ENCODE peak calls at places on chromosomes 16 and 17, in eight cellular contexts. V is A549, Y is fibroblast of lung, L is suprapubic skin, Q is OCI-LY7, O is esophagus squamous epithelium, X is prostate gland, Z is foreskin keratinocyte. B is an unnamed sample.
A peak's percentile ranks its signal among the peaks of the same experiment; 100 is the strongest.

GRCh38 chr16:85286066-85286712 is 173.9 kb upstream of the CIBAR2 start:
- DNase-seq in V (no peak), Y (peak; percentile 86), L (peak; percentile 92), Q (no peak), O (no peak), X (peak; percentile 29), Z (no peak), B (no peak)

GRCh38 chr16:62079236-62079635 is 43.0 kb upstream of the CDH8 start:
- DNase-seq in V (no peak), Y (peak; percentile 1), L (no peak), Q (no peak), O (no peak), X (no peak), Z (no peak), B (no peak)

GRCh38 chr17:49913226-49914095 is 55.5 kb upstream of the DLX4 start:
- DNase-seq in V (peak; percentile 45), Y (peak; percentile 70), L (no peak), Q (no peak), O (no peak), X (no peak), Z (peak; percentile 15), B (no peak)

GRCh38 chr16:56357765-56358322 is 67.5 kb downstream of the AMFR start:
- DNase-seq in V (no peak), Y (no peak), L (peak; percentile 57), Q (no peak), O (no peak), X (no peak), Z (no peak), B (no peak)

GRCh38 chr16:72637306-72637705 is 410.6 kb downstream of the ZFHX3 start:
- DNase-seq in V (peak; percentile 25), Y (peak; percentile 74), L (no peak), Q (no peak), O (no peak), X (no peak), Z (peak; percentile 47), B (peak; percentile 68)

GRCh38 chr16:62720651-62721050 is 684.4 kb upstream of the CDH8 start:
- DNase-seq in V (no peak), Y (no peak), L (no peak), Q (no peak), O (no peak), X (no peak), Z (no peak), B (no peak)

GRCh38 chr17:2083613-2084128 is 28.8 kb downstream of the HIC1 start:
- DNase-seq in V (peak; percentile 82), Y (no peak), L (no peak), Q (no peak), O (no peak), X (no peak), Z (no peak), B (no peak)

GRCh38 chr17:36837616-36838272 is 99.5 kb upstream of the LHX1 start:
- DNase-seq in V (no peak), Y (no peak), L (no peak), Q (no peak), O (no peak), X (no peak), Z (no peak), B (no peak)

GRCh38 chr16:4291699-4292098 is 18.9 kb upstream of the TFAP4 start:
- DNase-seq in V (no peak), Y (no peak), L (no peak), Q (no peak), O (no peak), X (no peak), Z (no peak), B (no peak)

GRCh38 chr16:4293822-4294457 is 21.1 kb upstream of the TFAP4 start:
- DNase-seq in V (peak; percentile 70), Y (peak; percentile 87), L (no peak), Q (no peak), O (no peak), X (peak; percentile 64), Z (peak; percentile 24), B (peak; percentile 70)

GRCh38 chr16:4293181-4293716 is 20.4 kb upstream of the TFAP4 start:
- DNase-seq in V (no peak), Y (no peak), L (no peak), Q (no peak), O (no peak), X (no peak), Z (no peak), B (no peak)

GRCh38 chr16:4288148-4288921 is 15.5 kb upstream of the TFAP4 start:
- DNase-seq in V (peak; percentile 74), Y (peak; percentile 70), L (peak; percentile 89), Q (peak; percentile 79), O (no peak), X (peak; percentile 70), Z (no peak), B (no peak)

GRCh38 chr16:4290236-4290830 is 17.5 kb upstream of the TFAP4 start:
- DNase-seq in V (peak; percentile 95), Y (peak; percentile 61), L (no peak), Q (no peak), O (no peak), X (no peak), Z (no peak), B (no peak)
- TF ChIP-seq CTCF in V (no peak), Y (peak; percentile 28), L (no peak), Q (no peak), O (peak; percentile 6), X (no peak), Z (peak; percentile 54), B (peak; percentile 58)

DNA sequence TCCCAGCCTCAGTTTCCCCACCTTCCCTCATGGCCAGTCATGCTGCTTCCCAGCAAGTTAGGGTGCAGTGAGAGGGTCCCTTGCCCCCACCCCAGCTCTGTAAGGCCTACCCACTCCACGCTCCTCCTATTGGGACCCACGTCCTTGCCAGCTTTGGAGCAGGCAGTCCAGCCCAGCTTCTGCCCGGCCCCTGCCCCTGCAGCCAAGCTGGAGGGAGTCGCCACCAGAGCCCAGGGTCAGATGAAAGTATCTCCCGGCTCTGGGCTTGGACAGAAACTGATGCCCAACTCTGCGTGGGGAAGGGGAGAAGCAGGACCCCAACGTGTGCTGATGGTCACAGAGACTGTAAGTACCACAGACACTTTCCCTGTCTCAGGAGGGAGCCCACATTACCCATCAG is 32.6 kb downstream of the SDK2 start:
- DNase-seq in V (no peak), Y (no peak), L (no peak), Q (no peak), O (no peak), X (no peak), Z (no peak), B (no peak)
- H3K4me1 ChIP-seq in V (peaks cover 5% of the 10 kb centered on the region), Y (no peaks in the 10 kb centered on the region), L (peaks cover 12% of the 10 kb centered on the region), Q (peaks cover 9% of the 10 kb centered on the region), O (peaks cover 7% of the 10 kb centered on the region), X (no peaks in the 10 kb centered on the region), Z (peaks cover 7% of the 10 kb centered on the region), B (peaks cover 3% of the 10 kb centered on the region)

DNA sequence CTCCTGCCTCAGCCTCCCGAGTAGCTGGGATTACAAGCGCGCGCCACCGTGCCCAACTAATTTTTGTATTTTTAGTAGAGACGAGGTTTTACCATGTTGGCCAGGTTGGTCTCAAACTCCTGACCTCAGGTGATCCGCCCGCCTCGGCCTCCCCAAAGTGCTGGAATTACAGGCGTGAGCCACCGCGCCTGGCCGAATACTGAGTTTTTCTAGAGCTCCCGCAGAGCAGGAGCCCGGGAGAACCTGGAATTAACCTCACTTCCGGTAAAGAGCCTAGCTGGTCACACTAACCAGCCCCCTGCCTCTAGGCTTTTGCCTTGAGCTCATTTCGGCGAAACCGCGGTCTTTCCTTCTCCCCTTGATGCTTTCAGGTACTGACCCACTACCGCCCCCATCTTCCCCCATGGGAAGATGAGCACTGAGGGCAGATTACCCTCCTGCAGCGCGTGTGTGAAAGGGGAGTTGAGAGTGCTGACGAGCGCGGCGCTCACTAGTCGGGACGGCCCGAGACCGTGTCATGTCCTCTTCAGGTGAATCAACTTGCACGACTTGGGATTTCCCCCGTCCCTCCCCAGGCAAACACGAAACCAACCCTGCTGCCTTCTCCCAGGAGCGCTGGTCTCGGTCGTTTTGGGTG is 743 bp upstream of the NEK8 start:
- DNase-seq in V (peak; percentile 87), Y (peak; percentile 51), L (no peak), Q (peak; percentile 87), O (no peak), X (peak; percentile 69), Z (peak; percentile 90), B (peak; percentile 88)
- TF ChIP-seq CTCF in V (peak; percentile 36), Y (no peak), L (no peak), Q (peak; percentile 67), O (peak; percentile 30), X (no peak), Z (peak; percentile 61), B (no peak)

DNA sequence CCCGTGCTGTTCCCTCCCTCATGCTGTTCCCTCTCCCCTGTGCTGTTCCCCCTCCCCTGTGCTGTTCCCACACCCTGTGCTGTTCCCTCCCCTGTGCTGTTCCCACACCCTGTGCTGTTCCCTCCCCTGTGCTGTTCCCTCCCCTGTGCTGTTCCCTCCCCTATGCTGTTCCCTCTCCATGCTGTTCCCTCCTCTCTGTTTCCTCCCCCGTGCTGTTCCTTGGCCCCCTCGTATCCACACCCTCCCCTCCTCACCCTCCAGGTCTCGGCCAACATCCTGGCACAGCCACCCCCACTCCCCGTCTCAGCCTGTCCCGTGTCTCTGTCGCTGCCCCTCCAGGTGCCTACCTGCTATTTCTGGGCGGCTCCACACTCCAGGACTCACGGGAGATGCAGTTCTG is 48.5 kb upstream of the ZC3H18 start:
- DNase-seq in V (no peak), Y (no peak), L (no peak), Q (no peak), O (no peak), X (no peak), Z (no peak), B (no peak)
- H3K4me1 ChIP-seq in V (no peaks in the 10 kb centered on the region), Y (no peaks in the 10 kb centered on the region), L (peaks cover 13% of the 10 kb centered on the region), Q (peaks cover 6% of the 10 kb centered on the region), O (peaks cover 12% of the 10 kb centered on the region), X (no peaks in the 10 kb centered on the region), Z (no peaks in the 10 kb centered on the region), B (no peaks in the 10 kb centered on the region)

DNA sequence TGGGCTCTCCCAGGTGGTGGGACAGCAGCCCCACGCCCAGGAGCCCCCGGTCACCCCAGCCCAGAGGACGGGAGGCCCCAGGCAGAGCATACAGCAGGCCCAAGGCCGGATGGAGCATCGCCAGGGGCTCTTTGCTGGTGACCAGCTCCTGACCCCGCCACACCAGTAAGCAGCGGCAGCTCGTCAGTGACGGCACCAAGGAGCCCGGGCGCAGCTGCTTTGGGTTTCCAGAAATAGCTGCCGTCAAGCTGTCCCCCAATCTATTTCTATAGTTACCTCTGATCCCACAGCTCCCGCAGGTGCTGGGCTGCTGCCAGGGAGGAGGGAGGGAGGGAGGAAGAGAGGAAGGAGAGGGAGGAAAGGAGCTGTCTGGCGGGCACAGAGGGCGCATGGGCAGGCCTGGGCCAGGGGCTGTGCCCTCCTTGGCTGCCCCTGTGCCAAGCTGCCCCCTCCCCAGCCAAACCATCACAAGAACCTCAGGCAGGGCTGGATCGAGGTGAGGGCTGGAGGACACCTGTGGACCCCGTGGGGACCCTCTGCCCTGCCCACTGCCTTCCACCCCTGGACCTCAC is 10.8 kb upstream of the RASD1 start:
- DNase-seq in V (no peak), Y (no peak), L (no peak), Q (no peak), O (no peak), X (no peak), Z (no peak), B (peak; percentile 66)
- TF ChIP-seq CTCF in V (no peak), Y (no peak), L (no peak), Q (no peak), O (no peak), X (no peak), Z (no peak), B (no peak)

DNA sequence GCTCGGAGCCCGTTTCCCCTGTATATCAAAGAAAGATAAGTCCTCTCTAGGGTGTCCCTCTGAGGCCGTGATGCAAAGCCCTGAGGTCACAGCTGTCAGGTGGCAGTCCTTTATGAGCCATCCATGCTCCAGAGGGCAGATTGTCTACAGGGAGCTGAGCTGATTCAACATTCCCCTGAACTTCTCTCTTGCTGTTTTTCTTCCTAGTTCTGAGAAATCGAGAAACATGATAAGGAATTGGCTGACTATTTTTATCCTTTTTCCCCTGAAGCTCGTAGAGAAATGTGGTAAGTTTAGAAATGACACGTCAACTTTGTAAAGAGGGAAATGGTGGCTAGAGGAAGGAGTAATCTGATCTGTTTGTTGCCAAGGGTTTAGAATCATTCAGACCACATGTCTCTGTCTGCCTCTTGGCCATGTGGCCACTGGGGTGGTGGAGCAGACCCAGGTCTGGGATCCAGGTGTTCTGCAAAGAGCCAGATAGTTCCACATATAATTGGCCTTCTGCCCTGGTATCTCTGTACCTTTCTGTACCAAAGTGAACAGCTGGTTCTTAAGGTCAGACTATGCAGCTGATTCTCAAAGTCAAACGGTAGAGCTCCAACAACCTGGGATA is 3.5 kb downstream of the CTNS start:
- DNase-seq in V (no peak), Y (peak; percentile 72), L (no peak), Q (peak; percentile 51), O (no peak), X (no peak), Z (no peak), B (no peak)
- H3K4me1 ChIP-seq in V (peaks cover 11% of the 10 kb centered on the region), Y (no peaks in the 10 kb centered on the region), L (peaks cover 16% of the 10 kb centered on the region), Q (peaks cover 17% of the 10 kb centered on the region), O (peaks cover 11% of the 10 kb centered on the region), X (no peaks in the 10 kb centered on the region), Z (no peaks in the 10 kb centered on the region), B (peaks cover 4% of the 10 kb centered on the region)